ENCODE peak calls at places on chromosomes 16 and 17, in eight cellular contexts. W, H, N, I, Y, T, U and Q are unnamed samples.

GRCh38 chr17:17928422-17929386 is 43.5 kb downstream of the TOM1L2 start:
- DNase-seq in N (no peak), T (no peak), U (no peak), W (no peak), I (no peak), Y (no peak), H (no peak), Q (no peak)

GRCh38 chr16:56961386-56961785 is 364 bp upstream of the CETP start:
- DNase-seq in I (no peak), N (no peak), W (no peak), Y (no peak), U (no peak), H (no peak), T (no peak), Q (no peak)

GRCh38 chr17:58615768-58616659 is 75.8 kb downstream of the TEX14 start:
- DNase-seq in Y (no peak), U (no peak), H (no peak), W (no peak), T (no peak), N (no peak), I (no peak), Q (no peak)

GRCh38 chr16:23141500-23141899 is 7.8 kb downstream of the USP31 start:
- DNase-seq in T (no peak), Y (no peak), N (no peak), U (no peak), W (no peak), H (no peak), I (no peak), Q (no peak)

GRCh38 chr16:72380283-72380682 is 208.3 kb upstream of the PMFBP1 start:
- DNase-seq in T (no peak), N (no peak), H (peak), Y (no peak), U (no peak), W (no peak), I (no peak), Q (no peak)

GRCh38 chr16:2858245-2859025 is 465 bp upstream of the PRSS22 start:
- DNase-seq in Y (no peak), I (peak), U (peak), W (no peak), T (no peak), N (no peak), H (no peak), Q (peak)

GRCh38 chr17:9021985-9022552 is 759 bp downstream of the NTN1 start:
- DNase-seq in W (no peak), H (no peak), Y (no peak), U (no peak), I (no peak), T (peak), N (no peak), Q (peak)

GRCh38 chr16:2512920-2513404 is 790 bp upstream of the ATP6V0C start:
- DNase-seq in U (no peak), I (no peak), T (no peak), H (no peak), N (no peak), Y (no peak), W (no peak), Q (no peak)

GRCh38 chr16:83300326-83300725 is 507.5 kb upstream of the HSBP1 start:
- DNase-seq in H (no peak), N (no peak), I (no peak), T (no peak), U (no peak), W (no peak), Y (no peak), Q (no peak)

GRCh38 chr16:21937387-21937829 is 15.8 kb upstream of the UQCRC2 start:
- DNase-seq in Y (peak), W (peak), N (no peak), H (no peak), I (no peak), U (no peak), T (no peak), Q (no peak)

GRCh38 chr16:66382966-66383299 is 16.4 kb downstream of the CDH5 start:
- DNase-seq in Y (peak), T (no peak), H (peak), U (peak), I (no peak), N (no peak), W (peak), Q (no peak)

GRCh38 chr16:46986438-46986837 is 13.0 kb upstream of the DNAJA2 start:
- DNase-seq in W (no peak), T (no peak), I (no peak), H (no peak), N (no peak), Y (no peak), U (no peak), Q (no peak)

GRCh38 chr16:30046588-30046987 is 15.5 kb upstream of the TLCD3B start:
- DNase-seq in W (no peak), T (no peak), I (no peak), N (no peak), U (no peak), H (no peak), Y (no peak), Q (no peak)

GRCh38 chr17:36921131-36921851 is 16.0 kb upstream of the LHX1 start:
- DNase-seq in H (peak), N (no peak), I (peak), T (no peak), Y (peak), U (peak), W (peak), Q (no peak)

GRCh38 chr17:57366558-57367351 is 110.4 kb downstream of the MSI2 start:
- DNase-seq in T (peak), I (peak), N (no peak), W (peak), U (no peak), H (no peak), Y (peak), Q (no peak)

GRCh38 chr17:13114601-13115024 is 96.8 kb upstream of the ELAC2 start:
- DNase-seq in U (no peak), N (no peak), H (peak), T (peak), Y (peak), W (peak), I (peak), Q (peak)

GRCh38 chr16:54473201-54473993 is 186.8 kb upstream of the IRX3 start:
- DNase-seq in I (no peak), U (no peak), N (no peak), T (no peak), W (no peak), H (no peak), Y (no peak), Q (peak)

GRCh38 chr16:53899471-53899870 is 195.5 kb downstream of the FTO start:
- DNase-seq in N (no peak), T (no peak), Y (peak), I (no peak), W (no peak), U (peak), H (no peak), Q (no peak)

GRCh38 chr17:59786536-59787319 is 79.3 kb downstream of the VMP1 start:
- DNase-seq in Y (peak), W (peak), T (no peak), H (peak), U (peak), I (peak), N (peak), Q (no peak)

GRCh38 chr16:1771072-1771863 is at the start of gene NME3:
- DNase-seq in H (peak), Y (peak), T (peak), U (peak), W (peak), I (peak), N (peak), Q (peak)

GRCh38 chr16:4330277-4330882 is 14.5 kb downstream of the GLIS2 start:
- DNase-seq in H (peak), N (peak), Y (peak), T (peak), U (no peak), W (peak), I (peak), Q (peak)

GRCh38 chr17:80513892-80514291 is 30.7 kb upstream of the RPTOR start:
- DNase-seq in T (no peak), H (peak), N (no peak), U (no peak), Y (no peak), I (no peak), W (no peak), Q (no peak)

GRCh38 chr16:65125322-65125721 is 3.5 kb upstream of the CDH11 start:
- DNase-seq in I (no peak), T (no peak), U (no peak), N (no peak), W (no peak), Y (peak), H (no peak), Q (no peak)

GRCh38 chr16:65122974-65123845 is 1.3 kb upstream of the CDH11 start:
- DNase-seq in I (peak), N (no peak), Y (no peak), H (peak), U (no peak), W (no peak), T (peak), Q (peak)

GRCh38 chr16:65124596-65124995 is 2.7 kb upstream of the CDH11 start:
- DNase-seq in T (no peak), U (no peak), N (no peak), Y (no peak), H (no peak), I (no peak), W (no peak), Q (no peak)

GRCh38 chr16:65122724-65122973 is 786 bp upstream of the CDH11 start:
- DNase-seq in I (no peak), W (no peak), T (no peak), N (no peak), H (no peak), U (no peak), Y (no peak), Q (no peak)

GRCh38 chr16:65123846-65124513 is 2.1 kb upstream of the CDH11 start:
- DNase-seq in N (no peak), U (no peak), T (no peak), W (no peak), I (no peak), H (no peak), Y (no peak), Q (no peak)
- H3K4me3 ChIP-seq in N (no peak), U (peak), T (peak), W (peak), I (peak), H (peak), Y (no peak), Q (no peak)

GRCh38 chr16:55473584-55473983 is 5.4 kb upstream of the MMP2 start:
- DNase-seq in N (no peak), U (no peak), H (no peak), I (no peak), T (no peak), Y (no peak), W (no peak), Q (no peak)

GRCh38 chr16:55478827-55479559 is at the start of gene MMP2:
- DNase-seq in I (peak), T (peak), H (peak), N (no peak), Y (no peak), U (no peak), W (no peak), Q (peak)

GRCh38 chr16:55474821-55475220 is 4.2 kb upstream of the MMP2 start:
- DNase-seq in H (no peak), N (no peak), W (no peak), U (no peak), T (no peak), I (no peak), Y (no peak), Q (no peak)

GRCh38 chr16:55476625-55477533 is 2.1 kb upstream of the MMP2 start:
- DNase-seq in I (no peak), W (no peak), T (peak), H (no peak), N (no peak), Y (no peak), U (no peak), Q (no peak)

DNA sequence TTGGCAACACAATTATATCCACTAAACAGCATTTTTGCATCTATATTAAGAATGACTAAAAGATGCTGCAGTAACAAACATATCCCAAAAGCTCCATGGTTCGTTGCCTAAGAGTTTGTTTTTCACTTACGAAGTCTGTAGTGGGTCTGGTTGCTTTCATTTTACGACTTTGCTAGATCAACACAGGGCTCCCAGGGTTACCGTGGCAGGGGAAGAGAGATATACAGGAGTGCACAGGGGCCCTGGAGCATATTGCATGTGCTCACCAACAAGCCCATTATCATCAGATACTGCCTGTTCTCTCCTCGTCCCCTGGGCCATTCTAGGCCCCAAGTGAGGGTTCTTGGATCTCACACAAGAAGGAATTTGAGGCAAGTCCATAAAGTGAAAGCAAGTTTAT is 3.1 kb upstream of the MMP2 start:
- DNase-seq in I (no peak), W (no peak), Y (no peak), U (no peak), H (no peak), N (no peak), T (peak), Q (no peak)
- H3K4me3 ChIP-seq in I (no peak), W (no peak), Y (no peak), U (no peak), H (no peak), N (no peak), T (peak), Q (no peak)

GRCh38 chr17:72591500-72592241 is 470.9 kb downstream of the SOX9 start:
- DNase-seq in N (no peak), H (peak), I (no peak), Y (peak), T (no peak), W (no peak), U (no peak), Q (no peak)
- H3K4me3 ChIP-seq in N (no peak), H (peak), I (peak), Y (peak), T (peak), W (peak), U (peak), Q (peak)

DNA sequence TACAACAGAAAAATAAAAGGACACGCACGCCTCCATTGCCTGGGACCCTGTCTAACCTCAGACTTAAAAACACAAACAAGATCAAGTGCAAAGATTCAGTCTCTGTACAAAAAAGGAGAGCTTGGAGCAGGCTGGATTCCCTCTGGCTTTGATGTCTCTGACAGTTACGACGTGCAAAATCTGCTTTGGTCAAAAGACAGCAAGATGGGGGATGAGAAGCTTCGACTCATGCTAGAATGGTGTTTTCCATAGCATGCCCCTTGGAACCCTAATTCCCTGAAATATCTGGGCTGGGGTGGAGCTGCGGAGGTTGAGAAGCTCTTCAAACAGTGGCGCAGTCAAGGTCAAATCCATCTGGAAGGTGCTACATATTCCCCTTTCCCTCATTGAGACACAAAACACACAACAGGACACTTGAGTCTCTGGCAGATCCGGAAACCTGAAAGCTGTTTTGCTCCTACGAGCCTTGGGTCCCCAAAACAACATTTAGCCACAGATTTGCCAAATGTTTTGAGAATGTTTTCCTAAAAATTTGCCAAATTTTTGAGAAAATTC is 9.1 kb downstream of the MYH11 start:
- DNase-seq in U (no peak), T (no peak), Y (no peak), I (no peak), H (no peak), W (no peak), N (no peak), Q (no peak)
- H3K4me3 ChIP-seq in U (no peak), T (no peak), Y (no peak), I (no peak), H (no peak), W (no peak), N (no peak), Q (no peak)

DNA sequence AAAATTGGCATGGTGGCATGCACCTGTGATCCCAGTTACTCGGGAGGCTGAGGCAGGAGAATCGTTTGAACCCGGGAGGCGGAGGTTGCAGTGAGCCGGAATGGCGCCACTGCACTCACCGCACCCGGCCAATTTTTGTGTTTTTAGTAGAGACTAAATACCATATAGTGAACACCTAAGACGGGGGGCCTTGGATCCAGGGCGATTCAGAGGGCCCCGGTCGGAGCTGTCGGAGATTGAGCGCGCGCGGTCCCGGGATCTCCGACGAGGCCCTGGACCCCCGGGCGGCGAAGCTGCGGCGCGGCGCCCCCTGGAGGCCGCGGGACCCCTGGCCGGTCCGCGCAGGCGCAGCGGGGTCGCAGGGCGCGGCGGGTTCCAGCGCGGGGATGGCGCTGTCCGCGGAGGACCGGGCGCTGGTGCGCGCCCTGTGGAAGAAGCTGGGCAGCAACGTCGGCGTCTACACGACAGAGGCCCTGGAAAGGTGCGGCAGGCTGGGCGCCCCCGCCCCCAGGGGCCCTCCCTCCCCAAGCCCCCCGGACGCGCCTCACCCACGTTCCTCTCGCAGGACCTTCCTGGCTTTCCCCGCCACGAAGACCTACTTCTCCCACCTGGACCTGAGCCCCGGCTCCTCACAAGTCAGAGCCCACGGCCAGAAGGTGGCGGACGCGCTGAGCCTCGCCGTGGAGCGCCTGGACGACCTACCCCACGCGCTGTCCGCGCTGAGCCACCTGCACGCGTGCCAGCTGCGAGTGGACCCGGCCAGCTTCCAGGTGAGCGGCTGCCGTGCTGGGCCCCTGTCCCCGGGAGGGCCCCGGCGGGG is at the start of gene HBQ1:
- DNase-seq in Y (peak), T (peak), I (no peak), U (no peak), H (peak), N (no peak), W (peak), Q (no peak)
- H3K4me3 ChIP-seq in Y (peak), T (peak), I (peak), U (peak), H (peak), N (peak), W (peak), Q (no peak)

GRCh38 chr17:19384723-19385391 is 2.1 kb downstream of the MFAP4 start:
- DNase-seq in I (peak), U (peak), Y (no peak), T (peak), H (peak), N (no peak), W (no peak), Q (peak)
- H3K4me3 ChIP-seq in I (peak), U (no peak), Y (no peak), T (peak), H (peak), N (no peak), W (no peak), Q (no peak)

DNA sequence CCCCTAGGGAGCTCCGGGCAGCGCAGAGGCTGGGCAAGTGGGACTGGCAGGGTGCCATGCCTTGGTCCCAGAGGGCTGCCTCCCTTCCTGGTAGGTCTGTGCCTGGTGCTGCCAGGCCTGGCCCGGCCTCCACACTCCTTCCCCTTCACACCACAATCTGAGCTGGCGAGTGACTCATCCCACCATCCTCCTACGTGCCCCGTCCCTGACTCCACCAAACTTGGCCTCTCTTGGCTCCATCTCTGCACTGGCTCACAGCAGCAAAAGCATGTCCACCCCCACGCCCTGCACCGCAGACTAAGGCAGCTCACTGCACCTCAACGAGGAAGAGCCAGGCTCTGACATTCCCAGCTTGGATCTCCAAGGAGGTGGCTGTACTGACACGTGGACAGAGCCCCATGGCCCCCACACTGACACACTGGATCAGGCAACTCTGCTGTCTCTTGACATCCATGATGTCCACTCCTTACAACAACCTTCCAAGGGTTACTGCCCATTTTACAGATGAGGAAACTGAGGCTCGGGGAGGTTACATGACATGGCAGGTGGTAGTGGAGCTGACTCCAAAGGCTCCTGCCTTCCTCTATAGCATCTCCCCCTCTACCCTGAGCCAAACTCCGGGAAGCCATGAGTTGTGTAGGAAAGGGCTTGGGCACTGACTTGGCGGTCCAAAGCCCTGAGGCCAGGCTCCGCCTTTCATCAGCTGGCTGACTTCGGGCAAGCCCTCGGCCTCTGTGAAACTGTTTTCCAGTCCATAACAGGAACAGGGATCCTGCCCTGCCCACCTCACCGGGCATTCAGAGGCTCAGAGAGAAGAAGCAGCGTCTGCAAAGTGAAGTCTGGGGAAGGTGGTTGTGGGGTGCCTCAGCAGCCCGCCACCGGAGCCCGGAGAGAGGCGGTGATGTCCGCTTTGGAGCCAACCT is 20.1 kb upstream of the KRT19 start:
- DNase-seq in I (peak), T (no peak), N (no peak), Y (no peak), W (peak), H (peak), U (peak), Q (peak)
- H3K4me3 ChIP-seq in I (peak), T (peak), N (peak), Y (peak), W (peak), H (no peak), U (peak), Q (no peak)